ENCODE peak calls at places on chromosomes 5 and 9, in seven cellular contexts. W is lower leg skin, R is heart left ventricle, S is transverse colon, O is right lobe of liver, U is esophagus squamous epithelium, D is body of pancreas. E is an unnamed sample.

GRCh38 chr9:32627394-32627954 is 8.0 kb downstream of the TAF1L start:
- DNase-seq in W (no peak), U (no peak), S (no peak), D (no peak), R (no peak), O (no peak), E (no peak)

GRCh38 chr5:9058666-9059065 is 487.2 kb downstream of the SEMA5A start:
- DNase-seq in R (no peak), W (no peak), D (no peak), S (no peak), O (no peak), U (no peak), E (no peak)

GRCh38 chr5:1322036-1322903 is 22.6 kb downstream of the CLPTM1L start:
- DNase-seq in R (no peak), S (no peak), O (no peak), D (no peak), W (peak; percentile 81), U (no peak), E (no peak)

GRCh38 chr9:71627537-71627936 is 140.8 kb downstream of the CEMIP2 start:
- DNase-seq in S (no peak), D (no peak), W (no peak), O (no peak), R (no peak), U (no peak), E (no peak)

GRCh38 chr9:120353501-120353900 is 226.5 kb downstream of the CDK5RAP2 start:
- DNase-seq in U (no peak), D (no peak), S (no peak), O (no peak), W (no peak), R (no peak), E (no peak)

GRCh38 chr9:88789785-88790184 is 201.5 kb upstream of the S1PR3 start:
- DNase-seq in U (no peak), S (no peak), O (no peak), D (no peak), W (peak; percentile 5), R (no peak), E (no peak)

GRCh38 chr9:83208065-83208850 is 145.3 kb upstream of the RASEF start:
- DNase-seq in U (no peak), R (no peak), W (no peak), S (no peak), D (no peak), O (peak; percentile 21), E (no peak)

GRCh38 chr5:56264417-56265025 is 31.4 kb upstream of the ANKRD55 start:
- DNase-seq in O (no peak), W (no peak), S (no peak), U (no peak), R (no peak), D (peak; percentile 52), E (peak; percentile 39)

GRCh38 chr5:159178978-159179377 is 30.4 kb downstream of the RNF145 start:
- DNase-seq in R (no peak), W (no peak), U (no peak), O (no peak), D (peak; percentile 7), S (peak; percentile 14), E (no peak)

GRCh38 chr5:42581845-42582244 is 158.6 kb downstream of the GHR start:
- DNase-seq in S (no peak), W (no peak), U (no peak), D (no peak), R (no peak), O (peak; percentile 71), E (no peak)

GRCh38 chr5:82952326-82952725 is 124.9 kb downstream of the TMEM167A start:
- DNase-seq in O (no peak), S (no peak), U (no peak), D (no peak), R (no peak), W (no peak), E (no peak)

GRCh38 chr9:6845881-6846280 is 88.1 kb downstream of the KDM4C start:
- DNase-seq in S (no peak), R (no peak), O (no peak), D (no peak), U (no peak), W (no peak), E (peak; percentile 45)

GRCh38 chr9:1875921-1876448 is 139.2 kb upstream of the SMARCA2 start:
- DNase-seq in D (no peak), R (no peak), O (no peak), W (no peak), U (no peak), S (peak; percentile 12), E (no peak)

GRCh38 chr9:137071282-137071681 is 925 bp upstream of the SAPCD2 start:
- DNase-seq in W (no peak), S (peak; percentile 7), D (no peak), U (no peak), O (no peak), R (no peak), E (no peak)

GRCh38 chr9:137069508-137070071 is 767 bp downstream of the SAPCD2 start:
- DNase-seq in S (peak; percentile 14), W (peak; percentile 85), U (no peak), R (peak; percentile 24), D (no peak), O (no peak), E (no peak)

GRCh38 chr9:137068539-137069507 is 1.5 kb downstream of the SAPCD2 start:
- DNase-seq in D (no peak), R (peak; percentile 21), O (no peak), U (no peak), W (no peak), S (peak; percentile 11), E (no peak)

GRCh38 chr9:137070906-137071275 is 534 bp upstream of the SAPCD2 start:
- DNase-seq in D (no peak), O (no peak), W (no peak), U (no peak), S (no peak), R (peak; percentile 85), E (no peak)

GRCh38 chr9:137070201-137070905 is at the start of gene SAPCD2:
- DNase-seq in D (peak; percentile 93), U (peak; percentile 49), R (peak; percentile 92), S (peak; percentile 90), W (peak; percentile 97), O (peak; percentile 87), E (peak; percentile 95)
- TF ChIP-seq POLR2A in D (peak; percentile 41), U (peak; percentile 26), R (no peak), S (no peak), W (no peak), O (no peak), E (no peak)

GRCh38 chr9:126152622-126153362 is 173.8 kb upstream of the MVB12B start:
- DNase-seq in R (no peak), S (no peak), W (peak; percentile 43), U (no peak), D (no peak), O (no peak), E (no peak)

GRCh38 chr9:126154869-126155268 is 171.8 kb upstream of the MVB12B start:
- DNase-seq in U (no peak), R (no peak), S (no peak), O (no peak), D (no peak), W (no peak), E (no peak)

GRCh38 chr9:126154182-126154827 is 172.3 kb upstream of the MVB12B start:
- DNase-seq in S (no peak), R (no peak), O (no peak), U (no peak), D (no peak), W (peak; percentile 49), E (no peak)

GRCh38 chr9:126151671-126152050 is 175.0 kb upstream of the MVB12B start:
- DNase-seq in U (no peak), W (peak; percentile 60), R (no peak), S (peak; percentile 21), O (no peak), D (no peak), E (no peak)

DNA sequence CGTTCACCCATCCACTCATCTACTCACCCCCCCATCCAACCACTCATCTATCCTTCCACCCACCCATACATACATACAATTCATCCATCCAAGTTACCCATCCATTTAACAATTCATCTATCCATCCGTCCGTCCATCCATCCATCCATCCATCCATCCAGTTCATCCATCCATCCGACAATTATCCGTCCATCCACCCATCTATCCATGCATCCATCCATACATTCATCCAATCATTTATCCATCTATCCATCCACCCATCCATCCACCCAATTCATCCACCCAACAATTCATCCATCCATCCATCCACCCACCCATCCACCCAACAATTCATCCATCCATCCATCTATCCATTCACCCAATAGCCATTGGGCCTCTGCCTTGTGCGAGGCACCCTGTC is 173.2 kb upstream of the MVB12B start:
- DNase-seq in O (no peak), W (peak; percentile 31), S (no peak), U (no peak), D (no peak), R (no peak), E (no peak)
- TF ChIP-seq POLR2A in O (no peak), W (no peak), S (no peak), U (no peak), D (no peak), R (no peak), E (no peak)

GRCh38 chr5:65562731-65563701 is at the start of the genes CENPK and PPWD1:
- DNase-seq in U (peak; percentile 79), S (peak; percentile 95), R (peak; percentile 95), D (peak; percentile 96), W (peak; percentile 99), O (peak; percentile 95), E (peak; percentile 94)
- TF ChIP-seq POLR2A in U (no peak), S (peak; percentile 74), R (peak; percentile 58), D (peak; percentile 83), W (no peak), O (peak; percentile 65), E (no peak)

GRCh38 chr5:143228597-143229293 is 174.7 kb downstream of the NR3C1 start:
- DNase-seq in U (no peak), R (no peak), D (no peak), S (no peak), W (peak; percentile 6), O (no peak), E (no peak)

GRCh38 chr5:143229426-143229895 is 174.0 kb downstream of the NR3C1 start:
- DNase-seq in S (no peak), O (no peak), D (no peak), W (peak; percentile 85), U (no peak), R (no peak), E (no peak)

GRCh38 chr5:143231426-143231825 is 172.1 kb downstream of the NR3C1 start:
- DNase-seq in R (no peak), D (no peak), W (peak; percentile 39), O (no peak), S (no peak), U (no peak), E (no peak)

GRCh38 chr5:143230676-143230996 is 172.8 kb downstream of the NR3C1 start:
- DNase-seq in W (no peak), R (no peak), S (no peak), U (no peak), D (no peak), O (no peak), E (no peak)

DNA sequence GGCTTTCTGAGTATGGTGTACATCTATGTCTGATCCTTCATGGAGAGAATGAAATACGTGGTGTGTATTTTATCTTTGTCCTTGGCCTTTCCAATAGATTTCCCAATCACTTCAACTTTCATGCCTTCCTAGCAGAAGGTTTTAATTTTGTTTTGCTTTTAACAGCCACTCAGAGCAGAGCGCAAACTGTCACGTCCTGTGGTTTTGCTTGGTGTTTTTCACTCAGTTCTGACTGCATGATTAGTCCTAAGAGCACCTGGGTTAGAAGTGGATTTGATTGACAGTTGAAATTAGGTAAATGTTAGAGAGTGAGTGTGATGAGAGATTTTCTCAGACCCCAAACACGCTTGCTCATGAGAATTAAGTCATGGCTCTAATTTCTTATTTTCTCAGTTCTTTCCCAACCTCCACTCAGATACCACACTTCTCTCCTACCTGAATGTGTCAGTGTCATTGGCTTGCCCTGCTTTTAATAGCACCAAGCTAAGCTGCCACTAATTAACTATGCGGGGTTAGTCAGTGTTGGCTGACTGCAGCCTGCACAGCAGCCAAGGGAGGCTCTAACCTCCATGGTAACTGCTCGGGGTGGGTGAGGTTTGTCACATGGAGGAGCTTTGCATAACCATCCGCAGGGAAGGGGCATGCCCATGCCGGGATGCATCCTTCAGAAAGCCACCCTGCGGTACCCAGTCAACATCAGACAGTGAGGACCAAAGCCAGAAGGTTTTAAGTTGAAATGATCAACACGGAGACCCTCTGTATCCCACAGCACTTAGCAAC is 173.4 kb downstream of the NR3C1 start:
- DNase-seq in R (peak; percentile 39), S (no peak), O (peak; percentile 45), D (no peak), W (peak; percentile 90), U (no peak), E (no peak)
- TF ChIP-seq POLR2A in R (no peak), S (no peak), O (no peak), D (no peak), W (no peak), U (no peak), E (no peak)

E was measured in thyroid gland.